ENCODE peak calls at places on chromosome 21, in five cellular contexts. A, S, N, D and U are unnamed samples.

GRCh38 chr21:37208056-37208705 is 59.0 kb downstream of the VPS26C start:
- DNase-seq in D (peak), A (peak), S (no peak), N (no peak), U (no peak)

GRCh38 chr21:45329261-45330074 is 41.8 kb upstream of the POFUT2 start:
- DNase-seq in D (no peak), N (no peak), S (peak), A (peak), U (peak)

GRCh38 chr21:19541612-19542011 is 1138.0 kb upstream of the TMPRSS15 start:
- DNase-seq in D (no peak), A (no peak), S (no peak), N (no peak), U (no peak)

GRCh38 chr21:42562258-42562657 is 48.6 kb downstream of the SLC37A1 start:
- DNase-seq in N (no peak), D (no peak), S (no peak), A (no peak), U (no peak)

GRCh38 chr21:46207920-46208571 is 20.5 kb downstream of the LSS start:
- DNase-seq in A (no peak), S (no peak), N (no peak), D (no peak), U (no peak)

GRCh38 chr21:25735895-25736597 is 1.3 kb downstream of the GABPA start:
- DNase-seq in A (no peak), S (no peak), D (peak), N (peak), U (no peak)

GRCh38 chr21:23725576-23725975 is 1881.7 kb downstream of the MRPL39 start:
- DNase-seq in S (no peak), N (no peak), D (no peak), A (no peak), U (no peak)

GRCh38 chr21:29133241-29133640 is 2.8 kb downstream of the MAP3K7CL start:
- DNase-seq in A (no peak), D (no peak), N (no peak), S (no peak), U (no peak)

GRCh38 chr21:38956791-38957571 is 151.3 kb downstream of the ETS2 start:
- DNase-seq in A (no peak), N (peak), D (no peak), S (no peak), U (peak)

GRCh38 chr21:19683492-19683891 is 1279.9 kb upstream of the TMPRSS15 start:
- DNase-seq in N (no peak), D (peak), A (no peak), S (no peak), U (no peak)

GRCh38 chr21:42400525-42400924 is 3.2 kb upstream of the UBASH3A start:
- DNase-seq in S (no peak), D (no peak), N (peak), A (no peak), U (no peak)

GRCh38 chr21:31162827-31163226 is 124.6 kb upstream of the KRTAP19-8 start:
- DNase-seq in D (no peak), S (no peak), N (peak), A (no peak), U (no peak)

GRCh38 chr21:45306832-45307571 is 19.3 kb upstream of the POFUT2 start:
- DNase-seq in D (no peak), A (peak), S (no peak), N (peak), U (peak)

GRCh38 chr21:42120056-42120903 is 49.2 kb downstream of the UMODL1 start:
- DNase-seq in D (peak), N (no peak), A (peak), S (no peak), U (no peak)

GRCh38 chr21:46113497-46114176 is 15.7 kb downstream of the COL6A2 start:
- DNase-seq in N (no peak), A (no peak), S (no peak), D (no peak), U (no peak)

GRCh38 chr21:46141767-46142580 is 13.4 kb downstream of the FTCD start:
- DNase-seq in A (peak), D (no peak), N (no peak), S (no peak), U (no peak)

DNA sequence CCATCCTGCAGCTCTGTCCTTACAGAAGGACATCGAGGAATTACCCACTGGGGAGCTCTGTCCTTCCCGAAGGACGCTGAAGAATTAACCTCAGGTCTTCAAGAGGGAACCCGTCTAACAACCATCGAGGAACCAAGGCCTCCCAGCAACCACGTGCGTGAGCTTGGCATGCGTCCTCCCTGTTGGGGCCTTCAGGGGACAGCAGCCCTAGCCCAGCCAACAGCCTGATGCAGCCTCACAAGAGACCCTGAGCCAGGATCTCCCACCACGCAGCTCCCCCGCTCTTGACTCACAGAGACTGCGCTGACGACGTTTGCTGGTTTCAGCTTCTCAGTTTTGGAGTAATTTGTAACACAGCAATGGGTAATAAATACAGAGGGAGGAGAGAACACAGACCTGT is 19.6 kb upstream of the AGPAT3 start:
- DNase-seq in S (no peak), D (no peak), N (no peak), A (no peak), U (no peak)
- H3K9ac ChIP-seq in S (no peak), D (no peak), N (no peak), A (no peak), U (no peak)

GRCh38 chr21:34544032-34544496 is 32.1 kb upstream of the KCNE1 start:
- DNase-seq in N (peak), A (no peak), D (peak), S (peak), U (peak)
- H3K4me3 ChIP-seq in N (no peak), A (no peak), D (no peak), S (no peak), U (no peak)

DNA sequence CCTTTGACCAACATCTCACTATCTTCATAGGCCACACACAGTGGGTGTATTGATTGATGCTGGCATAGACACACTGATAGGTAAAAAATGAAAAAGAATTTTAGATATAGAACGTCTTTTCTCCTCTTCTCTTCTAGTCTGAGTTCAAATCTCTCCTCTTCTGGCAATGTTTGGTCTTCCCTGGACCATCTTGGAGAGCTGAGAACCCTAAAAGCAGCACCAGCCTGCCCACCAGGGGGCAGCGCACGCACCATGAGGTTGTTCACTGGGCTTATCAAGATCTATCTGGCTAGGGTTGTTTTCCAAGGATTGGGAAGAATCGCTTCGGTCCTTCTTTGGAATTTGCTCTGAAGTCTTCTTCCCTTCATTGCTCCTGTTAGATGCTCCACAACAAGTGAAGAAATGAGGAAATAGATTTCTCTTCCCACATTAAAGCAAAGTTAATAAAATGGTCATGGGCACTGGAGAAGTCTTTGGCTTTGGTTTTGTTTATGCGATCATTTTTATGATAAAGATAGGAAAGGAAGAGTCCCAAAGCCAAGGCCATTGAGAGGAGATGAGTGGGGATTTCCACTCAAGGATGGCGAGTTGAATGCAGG is 104.0 kb upstream of the OLIG2 start:
- DNase-seq in A (no peak), D (peak), S (no peak), N (peak), U (peak)
- TF ChIP-seq CTCF in A (no peak), D (peak), S (peak), N (peak), U (peak)

GRCh38 chr21:44299458-44300261 is at the start of gene PFKL:
- DNase-seq in D (peak), A (peak), N (peak), S (no peak), U (peak)

GRCh38 chr21:44297525-44298290 is 2.1 kb upstream of the PFKL start:
- DNase-seq in N (peak), D (peak), S (peak), A (peak), U (peak)

GRCh38 chr21:44296916-44297315 is 2.9 kb upstream of the PFKL start:
- DNase-seq in N (no peak), D (no peak), S (no peak), A (no peak), U (no peak)

GRCh38 chr21:44299085-44299457 is 782 bp upstream of the PFKL start:
- DNase-seq in N (peak), A (no peak), S (no peak), D (peak), U (no peak)

GRCh38 chr21:44298301-44298700 is 1.6 kb upstream of the PFKL start:
- DNase-seq in A (no peak), N (peak), D (peak), S (no peak), U (no peak)
- H3K9ac ChIP-seq in A (no peak), N (no peak), D (peak), S (no peak), U (no peak)

GRCh38 chr21:16418663-16419062 is 688.9 kb downstream of the USP25 start:
- DNase-seq in S (no peak), A (no peak), N (no peak), D (no peak), U (no peak)
- H3K4me3 ChIP-seq in S (no peak), A (peak), N (no peak), D (no peak), U (no peak)